ENCODE peak calls at places on chromosomes 1 and 21, in nine cellular contexts. M, B, Q, X, L, E, N, H and A are unnamed samples.
A peak's percentile ranks its signal among the peaks of the same experiment; 100 is the strongest.

GRCh38 chr1:3641046-3641760 is 8.7 kb downstream of the WRAP73 start:
- DNase-seq in M (no peak), B (no peak), Q (no peak), X (peak; percentile 18), L (no peak), E (no peak), N (no peak), H (no peak), A (no peak)

GRCh38 chr1:225870883-225871282 is 11.3 kb downstream of the TMEM63A start:
- DNase-seq in M (no peak), B (peak; percentile 84), Q (peak; percentile 19), X (no peak), L (no peak), E (no peak), N (no peak), H (no peak), A (no peak)

GRCh38 chr21:36135391-36136094 is 664 bp downstream of the CBR3 start:
- DNase-seq in M (peak; percentile 79), B (peak; percentile 88), Q (peak; percentile 52), X (peak; percentile 76), L (no peak), E (peak; percentile 94), N (peak; percentile 59), H (peak; percentile 46), A (peak; percentile 83)

GRCh38 chr21:45972353-45972715 is 9.2 kb upstream of the COL6A1 start:
- DNase-seq in M (no peak), B (no peak), Q (no peak), X (peak; percentile 81), L (no peak), E (peak; percentile 84), N (no peak), H (no peak), A (peak; percentile 56)

GRCh38 chr21:34280389-34280795 is 83.4 kb upstream of the KCNE2 start:
- DNase-seq in M (no peak), B (no peak), Q (no peak), X (peak; percentile 72), L (no peak), E (peak; percentile 88), N (peak; percentile 29), H (no peak), A (peak; percentile 53)

GRCh38 chr1:226066415-226067077 is 4.0 kb downstream of the H3-3A start:
- DNase-seq in M (no peak), B (no peak), Q (peak; percentile 7), X (no peak), L (no peak), E (no peak), N (no peak), H (no peak), A (no peak)

GRCh38 chr1:36239941-36240637 is 15.8 kb downstream of the THRAP3 start:
- DNase-seq in M (no peak), B (peak; percentile 88), Q (no peak), X (no peak), L (no peak), E (no peak), N (no peak), H (no peak), A (peak; percentile 46)

GRCh38 chr1:65595724-65596123 is 175.3 kb downstream of the LEPR start:
- DNase-seq in M (no peak), B (no peak), Q (no peak), X (no peak), L (no peak), E (no peak), N (no peak), H (no peak), A (no peak)

GRCh38 chr1:12204140-12204539 is 25.7 kb upstream of the VPS13D start:
- DNase-seq in M (no peak), B (no peak), Q (no peak), X (no peak), L (no peak), E (no peak), N (no peak), H (no peak), A (no peak)

GRCh38 chr1:221837886-221838285 is 96.0 kb upstream of the DUSP10 start:
- DNase-seq in M (no peak), B (no peak), Q (no peak), X (no peak), L (no peak), E (no peak), N (no peak), H (no peak), A (no peak)

GRCh38 chr1:110916669-110917306 is 43.8 kb downstream of the CD53 start:
- DNase-seq in M (peak; percentile 41), B (no peak), Q (no peak), X (no peak), L (peak; percentile 22), E (no peak), N (no peak), H (no peak), A (no peak)

GRCh38 chr1:14605945-14606344 is 7.5 kb downstream of the KAZN start:
- DNase-seq in M (peak; percentile 88), B (no peak), Q (no peak), X (no peak), L (no peak), E (no peak), N (no peak), H (no peak), A (no peak)

GRCh38 chr1:206550446-206550845 is 43.1 kb downstream of the RASSF5 start:
- DNase-seq in M (no peak), B (peak; percentile 93), Q (peak; percentile 26), X (no peak), L (no peak), E (no peak), N (no peak), H (no peak), A (no peak)

GRCh38 chr1:202122639-202123335 is at the start of gene GPR37L1:
- DNase-seq in M (peak; percentile 77), B (peak; percentile 48), Q (no peak), X (peak; percentile 79), L (no peak), E (peak; percentile 87), N (peak; percentile 64), H (no peak), A (no peak)

GRCh38 chr1:91763252-91763651 is 122.7 kb downstream of the TGFBR3 start:
- DNase-seq in M (no peak), B (no peak), Q (no peak), X (no peak), L (no peak), E (no peak), N (no peak), H (no peak), A (no peak)

GRCh38 chr1:205326812-205327466 is 5.4 kb upstream of the NUAK2 start:
- DNase-seq in M (no peak), B (no peak), Q (no peak), X (no peak), L (no peak), E (no peak), N (no peak), H (no peak), A (no peak)

GRCh38 chr21:32457360-32457840 is 44.9 kb downstream of the EVA1C start:
- DNase-seq in M (peak; percentile 70), B (no peak), Q (no peak), X (peak; percentile 68), L (no peak), E (peak; percentile 81), N (peak; percentile 56), H (no peak), A (peak; percentile 43)

GRCh38 chr1:159015440-159015909 is 5.8 kb downstream of the IFI16 start:
- DNase-seq in M (peak; percentile 90), B (no peak), Q (no peak), X (no peak), L (no peak), E (peak; percentile 64), N (peak; percentile 70), H (peak; percentile 45), A (peak; percentile 35)